ENCODE peak calls at places on chromosomes 2 and 18, in ten cellular contexts. D is MV-4-11; S is amygdala; C is activated gamma-delta T cell; U is activated T-cell treated with anti-CD3 and anti-CD28 coated beads for 48 hours; K is choroid plexus epithelial cell; E is effector CD4-positive, alpha-beta T cell; O is activated naive CD4-positive, alpha-beta T cell treated with Interleukin-2 at 50 U/mL for 16 hours; N is mammary epithelial cell; A is CD8-positive, alpha-beta T cell. J is an unnamed sample.

GRCh38 chr2:10686176-10686575 is 3.6 kb downstream of the NOL10 start:
- DNase-seq in C (no peak), A (no peak), D (no peak), U (no peak), E (no peak), S (no peak), O (no peak), K (no peak), N (no peak), J (no peak)

GRCh38 chr2:241344925-241345651 is 11.0 kb upstream of the FARP2 start:
- DNase-seq in U (no peak), O (no peak), K (no peak), A (no peak), S (no peak), E (no peak), C (no peak), N (no peak), D (no peak), J (no peak)

GRCh38 chr18:3529597-3529996 is 79.6 kb downstream of the TGIF1 start:
- DNase-seq in S (no peak), K (peak), A (no peak), D (no peak), E (no peak), O (no peak), C (no peak), N (no peak), U (no peak), J (no peak)

GRCh38 chr18:48007381-48007780 is 76.9 kb upstream of the SMAD2 start:
- DNase-seq in S (no peak), D (no peak), N (no peak), E (no peak), A (no peak), O (no peak), C (no peak), U (no peak), K (no peak), J (no peak)

GRCh38 chr18:42053188-42053781 is 98.3 kb downstream of the PIK3C3 start:
- DNase-seq in C (no peak), S (peak), E (peak), N (peak), A (peak), K (peak), U (peak), D (peak), O (peak), J (no peak)

GRCh38 chr2:178418426-178418825 is 32.5 kb downstream of the PRKRA start:
- DNase-seq in E (no peak), O (no peak), C (no peak), S (no peak), D (no peak), U (no peak), A (no peak), K (peak), N (peak), J (no peak)

GRCh38 chr2:240717181-240717641 is 25.5 kb downstream of the AQP12A start:
- DNase-seq in E (no peak), S (no peak), O (no peak), D (no peak), A (no peak), C (no peak), K (no peak), N (no peak), U (no peak), J (no peak)

GRCh38 chr18:2409906-2410305 is 161.4 kb downstream of the METTL4 start:
- DNase-seq in O (no peak), E (no peak), K (no peak), N (peak), S (no peak), U (no peak), C (no peak), A (no peak), D (no peak), J (no peak)

GRCh38 chr2:88673363-88673762 is 18.1 kb upstream of the RPIA start:
- DNase-seq in U (no peak), K (no peak), E (no peak), N (no peak), D (no peak), S (no peak), O (no peak), A (no peak), C (no peak), J (no peak)

GRCh38 chr2:74756356-74756890 is 77.5 kb upstream of the HK2 start:
- DNase-seq in U (no peak), N (no peak), A (no peak), K (no peak), C (no peak), E (no peak), S (no peak), D (peak), O (no peak), J (no peak)

GRCh38 chr2:118274841-118275510 is 186.7 kb downstream of the INSIG2 start:
- DNase-seq in S (no peak), N (no peak), A (no peak), U (no peak), O (no peak), C (no peak), K (no peak), E (no peak), D (no peak), J (no peak)

GRCh38 chr2:240245706-240246105 is 105.2 kb upstream of the OTOS start:
- DNase-seq in A (peak), E (no peak), N (no peak), C (no peak), S (no peak), O (no peak), K (peak), D (no peak), U (no peak), J (no peak)